ENCODE peak calls at places on chromosomes 7 and 10, in four cellular contexts. G is psoas muscle, Y is tibial artery, F is ovary. Z is an unnamed sample.

GRCh38 chr7:1850111-1850975 is 180.3 kb downstream of the ELFN1 start:
- DNase-seq in Y (peak; percentile 54), G (peak; percentile 45), F (no peak), Z (no peak)

GRCh38 chr7:44373418-44373740 is 48.0 kb upstream of the CAMK2B start:
- DNase-seq in G (no peak), Y (no peak), F (no peak), Z (peak; percentile 25)

GRCh38 chr10:68992721-68993440 is 4.3 kb downstream of the KIFBP start:
- DNase-seq in Y (peak; percentile 87), G (peak; percentile 68), F (peak; percentile 63), Z (peak; percentile 34)

GRCh38 chr10:77416327-77417135 is 221.1 kb downstream of the KCNMA1 start:
- DNase-seq in F (no peak), Y (no peak), G (no peak), Z (no peak)

GRCh38 chr10:116241642-116242405 is 31.2 kb downstream of the GFRA1 start:
- DNase-seq in Y (no peak), F (no peak), G (no peak), Z (no peak)

GRCh38 chr10:49240946-49241345 is 52.8 kb upstream of the TMEM273 start:
- DNase-seq in Y (no peak), F (no peak), G (no peak), Z (no peak)

GRCh38 chr10:47349941-47350371 is 1.8 kb downstream of the RBP3 start:
- DNase-seq in Y (peak; percentile 51), F (no peak), G (peak; percentile 45), Z (no peak)

GRCh38 chr7:116354546-116355422 is 144.4 kb downstream of the TES start:
- DNase-seq in F (peak; percentile 69), Y (peak; percentile 75), G (peak; percentile 60), Z (peak; percentile 83)

GRCh38 chr10:110893559-110894179 is 21.9 kb downstream of the PDCD4 start:
- DNase-seq in Y (no peak), F (no peak), G (no peak), Z (no peak)

GRCh38 chr10:30070001-30070759 is 10.8 kb upstream of the JCAD start:
- DNase-seq in Y (no peak), F (no peak), G (no peak), Z (no peak)

GRCh38 chr10:8670461-8670860 is 616.0 kb downstream of the GATA3 start:
- DNase-seq in F (no peak), G (no peak), Y (no peak), Z (no peak)

GRCh38 chr10:26741368-26741767 is 43.9 kb downstream of the PDSS1 start:
- DNase-seq in G (no peak), F (no peak), Y (no peak), Z (no peak)

GRCh38 chr10:35480150-35480549 is 125.0 kb upstream of the GJD4 start:
- DNase-seq in F (no peak), Y (no peak), G (no peak), Z (no peak)

GRCh38 chr10:24457661-24458318 is 248.9 kb downstream of the KIAA1217 start:
- DNase-seq in G (no peak), F (no peak), Y (no peak), Z (no peak)

DNA sequence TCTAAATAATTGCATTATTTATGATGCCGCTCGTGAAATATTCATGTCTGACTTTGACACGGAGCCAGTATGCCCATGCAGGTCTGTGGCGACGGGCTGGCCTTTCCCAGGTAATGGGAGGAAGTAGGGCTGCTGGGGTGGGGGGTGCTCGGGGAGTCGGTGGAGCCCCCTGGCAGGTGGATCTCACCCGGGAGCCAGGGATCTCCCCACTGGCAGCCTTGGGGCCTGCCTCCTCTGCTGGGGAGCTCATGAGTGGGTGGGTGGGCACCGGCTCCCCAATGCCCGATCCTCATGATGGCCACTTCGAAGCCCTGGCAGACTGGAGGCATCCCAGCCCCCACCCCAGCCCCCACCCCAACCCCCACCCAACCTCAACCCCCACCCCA is 52.8 kb downstream of the PWWP2B start:
- DNase-seq in Y (no peak), G (peak; percentile 61), F (no peak), Z (no peak)
- H3K4me1 ChIP-seq in Y (peaks cover 33% of the 10 kb centered on the region), G (peaks cover 12% of the 10 kb centered on the region), F (peaks cover 14% of the 10 kb centered on the region), Z (no peaks in the 10 kb centered on the region)

GRCh38 chr10:15718495-15719061 is 1.1 kb downstream of the ITGA8 start:
- DNase-seq in G (no peak), Y (no peak), F (no peak), Z (no peak)
- TF ChIP-seq CTCF in G (no peak), Y (no peak), F (no peak), Z (no peak)

GRCh38 chr7:37327288-37327687 is 121.4 kb downstream of the ELMO1 start:
- DNase-seq in G (no peak), F (no peak), Y (no peak), Z (no peak)
- H3K36me3 ChIP-seq in G (no peaks in the 10 kb centered on the region), F (no peaks in the 10 kb centered on the region), Y (no peaks in the 10 kb centered on the region), Z (no peaks in the 10 kb centered on the region)

DNA sequence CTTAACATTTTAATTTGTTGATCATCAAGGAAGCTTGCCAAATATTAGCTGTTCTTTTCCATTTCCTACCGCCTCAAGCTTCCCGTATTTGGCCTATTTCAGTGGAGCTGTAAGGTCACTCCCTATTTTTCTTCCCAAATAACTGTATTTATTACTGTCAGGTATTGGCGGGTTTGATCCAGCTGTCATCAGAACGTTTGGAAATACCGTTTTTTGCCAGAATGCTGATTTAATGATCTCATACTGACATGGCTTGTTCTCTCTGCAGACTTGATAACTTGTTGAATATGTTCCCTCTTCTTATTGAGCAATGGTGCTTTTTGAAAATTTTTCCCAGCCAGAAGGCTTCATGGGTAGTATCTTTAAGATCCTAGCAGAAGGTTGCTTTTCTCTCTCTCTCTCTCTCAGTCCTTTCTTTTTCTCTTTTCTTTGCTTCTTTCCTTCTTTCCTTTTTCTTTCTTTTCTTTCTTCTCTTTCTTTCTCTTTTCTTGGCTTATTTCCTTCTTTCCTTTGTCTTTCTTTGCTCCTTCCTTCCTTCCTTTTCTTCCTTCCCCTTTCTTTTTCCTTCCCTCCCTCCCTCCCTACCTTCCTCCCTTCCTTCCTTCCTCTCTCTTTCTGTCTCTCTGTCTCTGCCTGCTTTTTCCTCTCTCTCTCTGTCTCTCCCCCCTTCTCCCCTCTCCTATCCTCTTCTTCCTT is 42.1 kb downstream of the CUX1 start:
- DNase-seq in G (no peak), F (no peak), Y (no peak), Z (no peak)
- H3K4me1 ChIP-seq in G (peaks cover 76% of the 10 kb centered on the region), F (peaks cover 13% of the 10 kb centered on the region), Y (peaks cover 23% of the 10 kb centered on the region), Z (peaks cover 22% of the 10 kb centered on the region)

DNA sequence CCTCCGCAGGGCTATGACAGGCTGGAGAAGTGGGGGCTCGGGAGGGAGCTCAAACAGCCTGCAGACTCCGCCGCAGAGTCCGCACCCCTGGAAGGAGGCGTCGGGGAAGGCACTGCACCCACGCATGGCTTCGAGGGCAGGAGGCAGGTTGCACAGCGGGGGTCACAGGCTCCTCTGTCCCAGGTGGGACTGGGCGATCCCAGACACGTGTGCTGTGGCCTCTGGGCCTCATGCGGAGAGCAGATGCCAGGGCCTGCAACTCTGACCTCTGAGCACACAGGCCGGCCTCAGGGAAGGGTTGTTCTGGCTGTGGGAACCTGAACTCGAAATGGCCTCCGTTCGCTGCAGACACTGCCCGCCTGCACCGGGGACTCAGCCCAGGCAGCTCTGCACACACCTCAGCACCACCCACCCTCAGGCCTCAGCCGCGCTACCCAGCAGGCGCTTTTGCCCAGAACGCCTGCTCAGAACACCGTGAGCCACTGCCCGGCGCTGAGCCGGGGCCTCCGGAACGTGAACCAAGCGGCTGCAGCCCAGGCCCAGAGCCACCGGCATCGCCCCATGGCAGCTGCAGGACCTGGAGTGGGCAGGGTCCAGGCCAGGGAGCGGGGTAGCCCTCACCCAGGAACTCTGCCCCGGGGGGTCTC is 71.8 kb upstream of the ADGRA1 start:
- DNase-seq in G (no peak), Y (no peak), F (no peak), Z (no peak)
- TF ChIP-seq CTCF in G (no peak), Y (no peak), F (no peak), Z (no peak)

GRCh38 chr7:133458688-133459087 is 205.8 kb downstream of the EXOC4 start:
- DNase-seq in G (no peak), F (no peak), Y (no peak), Z (no peak)
- H3K36me3 ChIP-seq in G (no peaks in the 10 kb centered on the region), F (no peaks in the 10 kb centered on the region), Y (no peaks in the 10 kb centered on the region), Z (no peaks in the 10 kb centered on the region)

DNA sequence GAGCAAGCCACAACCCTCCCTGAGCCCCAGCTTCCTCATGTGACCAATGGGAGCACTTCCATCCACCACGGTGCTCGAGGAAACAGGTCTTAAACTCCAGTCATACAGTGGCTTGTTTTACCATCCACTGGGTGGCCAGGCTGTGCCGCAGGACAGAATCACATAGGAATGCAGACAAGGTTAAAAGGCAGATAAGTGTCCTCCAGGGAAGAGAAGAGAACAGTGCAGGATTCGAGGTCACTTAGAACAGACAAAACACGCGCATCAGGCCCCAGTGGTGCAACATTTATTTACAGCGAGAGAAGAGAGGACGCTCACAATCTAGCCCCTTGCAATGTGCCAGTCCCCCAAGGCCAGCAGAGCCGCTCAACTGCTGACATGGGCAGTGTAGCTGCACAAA is 92.8 kb downstream of the TMEM130 start:
- DNase-seq in G (no peak), Y (no peak), F (no peak), Z (no peak)
- H3K4me1 ChIP-seq in G (no peaks in the 10 kb centered on the region), Y (no peaks in the 10 kb centered on the region), F (no peaks in the 10 kb centered on the region), Z (no peaks in the 10 kb centered on the region)

Z was measured in lung.